ENCODE peak calls at places on chromosomes 6 and 20, in six cellular contexts. P is naive thymus-derived CD4-positive, alpha-beta T cell; F is tibial artery; T is WERI-Rb-1; X is ovary; O is caudate nucleus. S is an unnamed sample.

GRCh38 chr6:14365393-14365792 is 247.8 kb downstream of the CD83 start:
- DNase-seq in P (no peak), F (no peak), T (no peak), X (no peak), O (no peak), S (no peak)

GRCh38 chr6:50822078-50822476 is 3.4 kb downstream of the TFAP2B start:
- DNase-seq in P (no peak), F (no peak), T (no peak), X (no peak), O (no peak), S (no peak)

GRCh38 chr6:19999319-20000191 is 162.4 kb downstream of the ID4 start:
- DNase-seq in P (no peak), F (no peak), T (no peak), X (no peak), O (no peak), S (no peak)

GRCh38 chr6:40950986-40951730 is 87.9 kb downstream of the UNC5CL start:
- DNase-seq in P (no peak), F (no peak), T (no peak), X (no peak), O (no peak), S (no peak)

GRCh38 chr20:57562541-57563465 is 1.9 kb downstream of the PCK1 start:
- DNase-seq in P (no peak), F (no peak), T (no peak), X (no peak), O (no peak), S (no peak)

GRCh38 chr20:62946918-62947317 is 5.6 kb upstream of the SLC17A9 start:
- DNase-seq in P (no peak), F (no peak), T (no peak), X (no peak), O (no peak), S (peak)

GRCh38 chr20:47775039-47775438 is 10.2 kb downstream of the SULF2 start:
- DNase-seq in P (no peak), F (no peak), T (no peak), X (no peak), O (no peak), S (no peak)

GRCh38 chr20:3613821-3614440 is 49.3 kb downstream of the GFRA4 start:
- DNase-seq in P (no peak), F (no peak), T (no peak), X (no peak), O (no peak), S (no peak)

GRCh38 chr20:5000263-5001173 is 792 bp downstream of the SLC23A2 start:
- DNase-seq in P (no peak), F (peak), T (peak), X (peak), O (peak), S (peak)

GRCh38 chr20:4797275-4797674 is 75.6 kb downstream of the PRND start:
- DNase-seq in P (no peak), F (no peak), T (no peak), X (no peak), O (no peak), S (no peak)

GRCh38 chr6:43851204-43851855 is 81.3 kb downstream of the VEGFA start:
- DNase-seq in P (no peak), F (no peak), T (no peak), X (no peak), O (no peak), S (no peak)

GRCh38 chr6:69901361-69901760 is 35.0 kb downstream of the COL19A1 start:
- DNase-seq in P (no peak), F (no peak), T (no peak), X (no peak), O (no peak), S (no peak)

GRCh38 chr6:47741807-47742206 is 40.0 kb upstream of the OPN5 start:
- DNase-seq in P (no peak), F (no peak), T (no peak), X (no peak), O (no peak), S (no peak)

GRCh38 chr6:106334646-106335448 is 9.3 kb upstream of the ATG5 start:
- DNase-seq in P (peak), F (no peak), T (peak), X (no peak), O (no peak), S (no peak)

GRCh38 chr6:39553811-39554802 is 171.1 kb downstream of the KIF6 start:
- DNase-seq in P (no peak), F (no peak), T (no peak), X (no peak), O (no peak), S (no peak)

GRCh38 chr6:25017932-25018581 is 82.3 kb upstream of the RIPOR2 start:
- DNase-seq in P (peak), F (no peak), T (peak), X (no peak), O (no peak), S (peak)

GRCh38 chr6:48817714-48818113 is 645.3 kb downstream of the MMUT start:
- DNase-seq in P (no peak), F (no peak), T (no peak), X (no peak), O (no peak), S (no peak)

DNA sequence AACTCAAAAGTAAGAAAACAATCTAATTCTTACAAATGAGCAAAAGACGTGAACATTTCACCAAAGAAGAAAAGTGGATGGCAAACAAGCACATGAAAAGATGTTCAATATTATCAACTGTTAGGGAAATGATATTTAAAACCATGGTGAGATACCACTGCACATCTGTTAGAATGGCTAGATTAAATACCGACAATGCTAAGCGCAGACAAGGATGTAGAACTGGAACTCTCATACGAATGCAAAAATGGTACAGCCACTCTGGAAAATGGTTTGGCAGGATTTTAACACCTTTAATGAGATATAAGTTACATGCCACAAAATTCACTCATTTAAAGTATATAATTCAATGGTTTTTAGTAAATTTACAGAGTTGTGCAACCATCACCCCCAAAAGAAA is 44.6 kb upstream of the NFATC2 start:
- DNase-seq in P (no peak), F (no peak), T (no peak), X (no peak), O (no peak), S (no peak)
- H3K27ac ChIP-seq in P (no peak), F (no peak), T (no peak), X (no peak), O (no peak), S (no peak)

GRCh38 chr6:35677456-35677855 is 11.3 kb downstream of the FKBP5 start:
- DNase-seq in P (no peak), F (no peak), T (no peak), X (no peak), O (no peak), S (no peak)
- H3K27ac ChIP-seq in P (no peak), F (no peak), T (no peak), X (no peak), O (no peak), S (no peak)

GRCh38 chr20:14860410-14860814 is 523.0 kb upstream of the FLRT3 start:
- DNase-seq in P (no peak), F (no peak), T (peak), X (no peak), O (peak), S (no peak)

GRCh38 chr20:14865731-14866130 is 528.3 kb upstream of the FLRT3 start:
- DNase-seq in P (no peak), F (no peak), T (no peak), X (no peak), O (no peak), S (no peak)

GRCh38 chr20:14859627-14860026 is 522.2 kb upstream of the FLRT3 start:
- DNase-seq in P (no peak), F (no peak), T (no peak), X (no peak), O (no peak), S (no peak)

GRCh38 chr20:14865169-14865568 is 527.8 kb upstream of the FLRT3 start:
- DNase-seq in P (no peak), F (no peak), T (no peak), X (no peak), O (no peak), S (no peak)

GRCh38 chr20:14861028-14861699 is 523.8 kb upstream of the FLRT3 start:
- DNase-seq in P (no peak), F (no peak), T (no peak), X (no peak), O (no peak), S (no peak)
- H3K27ac ChIP-seq in P (no peak), F (no peak), T (no peak), X (no peak), O (no peak), S (no peak)

GRCh38 chr20:49835031-49835430 is 22.4 kb downstream of the SLC9A8 start:
- DNase-seq in P (no peak), F (no peak), T (no peak), X (no peak), O (no peak), S (no peak)

GRCh38 chr20:49831022-49831769 is 18.6 kb downstream of the SLC9A8 start:
- DNase-seq in P (no peak), F (no peak), T (peak), X (no peak), O (no peak), S (no peak)

GRCh38 chr20:49833483-49833882 is 20.9 kb downstream of the SLC9A8 start:
- DNase-seq in P (no peak), F (no peak), T (peak), X (no peak), O (no peak), S (no peak)

GRCh38 chr20:49831770-49832631 is 19.4 kb downstream of the SLC9A8 start:
- DNase-seq in P (no peak), F (no peak), T (no peak), X (no peak), O (no peak), S (no peak)

GRCh38 chr20:49832632-49833327 is 20.2 kb downstream of the SLC9A8 start:
- DNase-seq in P (no peak), F (no peak), T (no peak), X (no peak), O (no peak), S (no peak)
- H3K27ac ChIP-seq in P (no peak), F (no peak), T (no peak), X (no peak), O (no peak), S (peak)

GRCh38 chr6:36598739-36599318 is 4.7 kb downstream of the SRSF3 start:
- DNase-seq in P (no peak), F (peak), T (no peak), X (no peak), O (no peak), S (no peak)

GRCh38 chr6:36597775-36598174 is 3.6 kb downstream of the SRSF3 start:
- DNase-seq in P (no peak), F (peak), T (no peak), X (no peak), O (no peak), S (no peak)

GRCh38 chr6:36598326-36598725 is 4.2 kb downstream of the SRSF3 start:
- DNase-seq in P (no peak), F (peak), T (no peak), X (no peak), O (no peak), S (no peak)

GRCh38 chr6:36600564-36601146 is 6.5 kb downstream of the SRSF3 start:
- DNase-seq in P (no peak), F (no peak), T (no peak), X (no peak), O (no peak), S (no peak)

GRCh38 chr6:36599791-36600209 is 5.6 kb downstream of the SRSF3 start:
- DNase-seq in P (no peak), F (peak), T (peak), X (peak), O (peak), S (no peak)
- H3K27ac ChIP-seq in P (peak), F (no peak), T (no peak), X (no peak), O (no peak), S (peak)

GRCh38 chr6:17454316-17455005 is 61.1 kb downstream of the CAP2 start:
- DNase-seq in P (no peak), F (no peak), T (no peak), X (no peak), O (no peak), S (no peak)
- H3K27ac ChIP-seq in P (no peak), F (peak), T (no peak), X (no peak), O (no peak), S (peak)

GRCh38 chr6:75334266-75335040 is 49.9 kb upstream of the TMEM30A start:
- DNase-seq in P (no peak), F (no peak), T (no peak), X (no peak), O (no peak), S (no peak)
- H3K27ac ChIP-seq in P (no peak), F (peak), T (no peak), X (no peak), O (peak), S (peak)

GRCh38 chr6:37990762-37991525 is 171.4 kb downstream of the ZFAND3 start:
- DNase-seq in P (no peak), F (no peak), T (no peak), X (no peak), O (no peak), S (no peak)
- H3K27ac ChIP-seq in P (no peak), F (peak), T (no peak), X (no peak), O (no peak), S (peak)

GRCh38 chr6:143766185-143766553 is 77.0 kb upstream of the LTV1 start:
- DNase-seq in P (no peak), F (no peak), T (no peak), X (no peak), O (no peak), S (no peak)
- H3K27ac ChIP-seq in P (no peak), F (no peak), T (no peak), X (no peak), O (no peak), S (no peak)